ENCODE peak calls at places on chromosomes 2 and 18, in seven cellular contexts. One of them, this sample, is unnamed.

GRCh38 chr2:63663013-63663864 is 74.5 kb downstream of the MDH1 start:
- DNase-seq in CD4-positive, alpha-beta T cell: no peak
- DNase-seq in retina: no peak
- DNase-seq in WTC11: no peak
- DNase-seq in B cell: no peak
- DNase-seq in HFFc6: no peak
- DNase-seq in midbrain: no peak
- DNase-seq in this sample: no peak

GRCh38 chr2:195368530-195369216 is 288.4 kb upstream of the SLC39A10 start:
- DNase-seq in CD4-positive, alpha-beta T cell: no peak
- DNase-seq in retina: no peak
- DNase-seq in WTC11: no peak
- DNase-seq in B cell: no peak
- DNase-seq in HFFc6: no peak
- DNase-seq in midbrain: no peak
- DNase-seq in this sample: no peak

GRCh38 chr2:2291500-2292260 is 39.4 kb downstream of the MYT1L start:
- DNase-seq in CD4-positive, alpha-beta T cell: no peak
- DNase-seq in retina: peak; percentile 65
- DNase-seq in WTC11: peak; percentile 71
- DNase-seq in B cell: no peak
- DNase-seq in HFFc6: no peak
- DNase-seq in midbrain: peak; percentile 30
- DNase-seq in this sample: no peak

GRCh38 chr2:218273908-218274249 is 3.6 kb downstream of the PNKD start:
- DNase-seq in CD4-positive, alpha-beta T cell: no peak
- DNase-seq in retina: no peak
- DNase-seq in WTC11: no peak
- DNase-seq in B cell: no peak
- DNase-seq in HFFc6: no peak
- DNase-seq in midbrain: no peak
- DNase-seq in this sample: no peak

GRCh38 chr18:8505036-8505435 is 104.2 kb upstream of the RAB12 start:
- DNase-seq in CD4-positive, alpha-beta T cell: no peak
- DNase-seq in retina: no peak
- DNase-seq in WTC11: no peak
- DNase-seq in B cell: no peak
- DNase-seq in HFFc6: no peak
- DNase-seq in midbrain: no peak
- DNase-seq in this sample: no peak

GRCh38 chr2:137091704-137092103 is 326.4 kb downstream of the THSD7B start:
- DNase-seq in CD4-positive, alpha-beta T cell: no peak
- DNase-seq in retina: no peak
- DNase-seq in WTC11: no peak
- DNase-seq in B cell: no peak
- DNase-seq in HFFc6: no peak
- DNase-seq in midbrain: no peak
- DNase-seq in this sample: no peak

GRCh38 chr2:180882959-180883358 is 97.4 kb upstream of the UBE2E3 start:
- DNase-seq in CD4-positive, alpha-beta T cell: no peak
- DNase-seq in retina: no peak
- DNase-seq in WTC11: no peak
- DNase-seq in B cell: no peak
- DNase-seq in HFFc6: no peak
- DNase-seq in midbrain: no peak
- DNase-seq in this sample: no peak

GRCh38 chr2:202376460-202377307 is 557 bp downstream of the BMPR2 start:
- DNase-seq in CD4-positive, alpha-beta T cell: peak; percentile 10
- DNase-seq in retina: peak; percentile 89
- DNase-seq in WTC11: peak; percentile 46
- DNase-seq in B cell: peak; percentile 39
- DNase-seq in HFFc6: peak; percentile 35
- DNase-seq in midbrain: peak; percentile 62
- DNase-seq in this sample: no peak

GRCh38 chr2:136131961-136132839 is 14.3 kb upstream of the CXCR4 start:
- DNase-seq in CD4-positive, alpha-beta T cell: peak; percentile 67
- DNase-seq in retina: no peak
- DNase-seq in WTC11: no peak
- DNase-seq in B cell: peak; percentile 94
- DNase-seq in HFFc6: no peak
- DNase-seq in midbrain: no peak
- DNase-seq in this sample: peak; percentile 57

GRCh38 chr2:237501892-237502513 is 15.0 kb downstream of the MLPH start:
- DNase-seq in CD4-positive, alpha-beta T cell: no peak
- DNase-seq in retina: no peak
- DNase-seq in WTC11: no peak
- DNase-seq in B cell: no peak
- DNase-seq in HFFc6: no peak
- DNase-seq in midbrain: no peak
- DNase-seq in this sample: no peak

GRCh38 chr18:1048048-1048447 is 143.4 kb downstream of the ADCYAP1 start:
- DNase-seq in CD4-positive, alpha-beta T cell: no peak
- DNase-seq in retina: no peak
- DNase-seq in WTC11: no peak
- DNase-seq in B cell: no peak
- DNase-seq in HFFc6: no peak
- DNase-seq in midbrain: no peak
- DNase-seq in this sample: no peak

GRCh38 chr2:66565291-66565690 is 130.4 kb downstream of the MEIS1 start:
- DNase-seq in CD4-positive, alpha-beta T cell: no peak
- DNase-seq in retina: no peak
- DNase-seq in WTC11: no peak
- DNase-seq in B cell: no peak
- DNase-seq in HFFc6: peak; percentile 45
- DNase-seq in midbrain: no peak
- DNase-seq in this sample: no peak

GRCh38 chr2:105575626-105576025 is 169.1 kb upstream of the NCK2 start:
- DNase-seq in CD4-positive, alpha-beta T cell: no peak
- DNase-seq in retina: no peak
- DNase-seq in WTC11: no peak
- DNase-seq in B cell: no peak
- DNase-seq in HFFc6: no peak
- DNase-seq in midbrain: no peak
- DNase-seq in this sample: no peak

GRCh38 chr18:22813648-22814328 is 119.3 kb upstream of the RBBP8 start:
- DNase-seq in CD4-positive, alpha-beta T cell: no peak
- DNase-seq in retina: no peak
- DNase-seq in WTC11: no peak
- DNase-seq in B cell: no peak
- DNase-seq in HFFc6: peak; percentile 39
- DNase-seq in midbrain: no peak
- DNase-seq in this sample: no peak

GRCh38 chr2:62224976-62225375 is 29.1 kb downstream of the B3GNT2 start:
- DNase-seq in CD4-positive, alpha-beta T cell: no peak
- DNase-seq in retina: no peak
- DNase-seq in WTC11: no peak
- DNase-seq in B cell: no peak
- DNase-seq in HFFc6: no peak
- DNase-seq in midbrain: no peak
- DNase-seq in this sample: no peak

GRCh38 chr2:20542761-20543578 is 96.1 kb downstream of the RHOB start:
- DNase-seq in CD4-positive, alpha-beta T cell: no peak
- DNase-seq in retina: peak; percentile 73
- DNase-seq in WTC11: no peak
- DNase-seq in B cell: no peak
- DNase-seq in HFFc6: no peak
- DNase-seq in midbrain: no peak
- DNase-seq in this sample: no peak

GRCh38 chr2:68987051-68987503 is 12.6 kb downstream of the GKN1 start:
- DNase-seq in CD4-positive, alpha-beta T cell: no peak
- DNase-seq in retina: no peak
- DNase-seq in WTC11: no peak
- DNase-seq in B cell: no peak
- DNase-seq in HFFc6: no peak
- DNase-seq in midbrain: peak; percentile 7
- DNase-seq in this sample: no peak

GRCh38 chr2:65431417-65432226 is 777 bp downstream of the SPRED2 start:
- DNase-seq in CD4-positive, alpha-beta T cell: no peak
- DNase-seq in retina: peak; percentile 89
- DNase-seq in WTC11: peak; percentile 48
- DNase-seq in B cell: peak; percentile 68
- DNase-seq in HFFc6: peak; percentile 39
- DNase-seq in midbrain: peak; percentile 43
- DNase-seq in this sample: peak; percentile 43

GRCh38 chr2:8853406-8853805 is 16.0 kb upstream of the KIDINS220 start:
- DNase-seq in CD4-positive, alpha-beta T cell: no peak
- DNase-seq in retina: no peak
- DNase-seq in WTC11: no peak
- DNase-seq in B cell: no peak
- DNase-seq in HFFc6: no peak
- DNase-seq in midbrain: no peak
- DNase-seq in this sample: no peak

GRCh38 chr2:58137856-58138255 is 91.2 kb downstream of the VRK2 start:
- DNase-seq in CD4-positive, alpha-beta T cell: no peak
- DNase-seq in retina: no peak
- DNase-seq in WTC11: no peak
- DNase-seq in B cell: no peak
- DNase-seq in HFFc6: no peak
- DNase-seq in midbrain: peak; percentile 48
- DNase-seq in this sample: no peak

GRCh38 chr2:191687867-191688266 is 9.9 kb downstream of the NABP1 start:
- DNase-seq in CD4-positive, alpha-beta T cell: no peak
- DNase-seq in retina: no peak
- DNase-seq in WTC11: no peak
- DNase-seq in B cell: no peak
- DNase-seq in HFFc6: no peak
- DNase-seq in midbrain: no peak
- DNase-seq in this sample: no peak

GRCh38 chr2:3316456-3317276 is 61.0 kb downstream of the EIPR1 start:
- DNase-seq in CD4-positive, alpha-beta T cell: no peak
- DNase-seq in retina: no peak
- DNase-seq in WTC11: no peak
- DNase-seq in B cell: no peak
- DNase-seq in HFFc6: no peak
- DNase-seq in midbrain: no peak
- DNase-seq in this sample: no peak

GRCh38 chr2:61793389-61793836 is 60.4 kb downstream of the FAM161A start:
- DNase-seq in CD4-positive, alpha-beta T cell: peak; percentile 46
- DNase-seq in retina: peak; percentile 78
- DNase-seq in WTC11: peak; percentile 89
- DNase-seq in B cell: peak; percentile 76
- DNase-seq in HFFc6: peak; percentile 53
- DNase-seq in midbrain: peak; percentile 23
- DNase-seq in this sample: peak; percentile 64

GRCh38 chr18:47929681-47930085 is 776 bp downstream of the SMAD2 start:
- DNase-seq in CD4-positive, alpha-beta T cell: no peak
- DNase-seq in retina: no peak
- DNase-seq in WTC11: no peak
- DNase-seq in B cell: no peak
- DNase-seq in HFFc6: no peak
- DNase-seq in midbrain: no peak
- DNase-seq in this sample: no peak

GRCh38 chr2:62195421-62196277 is at the start of gene B3GNT2:
- DNase-seq in CD4-positive, alpha-beta T cell: peak; percentile 72
- DNase-seq in retina: peak; percentile 69
- DNase-seq in WTC11: peak; percentile 77
- DNase-seq in B cell: peak; percentile 81
- DNase-seq in HFFc6: peak; percentile 46
- DNase-seq in midbrain: peak; percentile 81
- DNase-seq in this sample: peak; percentile 74

GRCh38 chr2:19256239-19256638 is 102.2 kb downstream of the OSR1 start:
- DNase-seq in CD4-positive, alpha-beta T cell: no peak
- DNase-seq in retina: no peak
- DNase-seq in WTC11: no peak
- DNase-seq in B cell: no peak
- DNase-seq in HFFc6: peak; percentile 38
- DNase-seq in midbrain: no peak
- DNase-seq in this sample: no peak

GRCh38 chr2:112621792-112622527 is 23.8 kb upstream of the SLC20A1 start:
- DNase-seq in CD4-positive, alpha-beta T cell: no peak
- DNase-seq in retina: no peak
- DNase-seq in WTC11: no peak
- DNase-seq in B cell: no peak
- DNase-seq in HFFc6: peak; percentile 89
- DNase-seq in midbrain: no peak
- DNase-seq in this sample: no peak

GRCh38 chr2:142531375-142531774 is 346.1 kb upstream of the KYNU start:
- DNase-seq in CD4-positive, alpha-beta T cell: no peak
- DNase-seq in retina: no peak
- DNase-seq in WTC11: no peak
- DNase-seq in B cell: no peak
- DNase-seq in HFFc6: no peak
- DNase-seq in midbrain: no peak
- DNase-seq in this sample: no peak

GRCh38 chr2:236517463-236518077 is 52.1 kb upstream of the ACKR3 start:
- DNase-seq in CD4-positive, alpha-beta T cell: no peak
- DNase-seq in retina: no peak
- DNase-seq in WTC11: no peak
- DNase-seq in B cell: no peak
- DNase-seq in HFFc6: no peak
- DNase-seq in midbrain: no peak
- DNase-seq in this sample: no peak

This sample was measured in activated T-helper 2 cell treated with anti-CD3 and anti-CD28 coated beads, Interferon-gamma antibody, Interleukin-2, Interleukin-4, amounts not matched to agents 10 μg/mL and 5 μg/mL and 100 μg/mL, durations not matched to agents 14 hours and 24 hours and 36 hours.